ENCODE peak calls at places on chromosome 21, in ten cellular contexts. A is prostate gland; H is RKO; B is T-helper 2 cell; S is stimulated activated CD4-positive, alpha-beta T cell treated with anti-CD3 and anti-CD28 coated beads, TNF-alpha, amount 100 ng/mL, for 4 hours; J is fibroblast of pulmonary artery; Y is GM20000; Q is psoas muscle; I is esophagus squamous epithelium; G is erythroblast. O is an unnamed sample.

GRCh38 chr21:46393451-46393940 is 65.2 kb upstream of the DIP2A start:
- DNase-seq in Y (no peak), H (no peak), J (no peak), B (no peak), G (no peak), A (no peak), I (no peak), S (no peak), Q (peak), O (no peak)

GRCh38 chr21:16851054-16851453 is 661.8 kb upstream of the CXADR start:
- DNase-seq in J (no peak), A (no peak), Q (no peak), G (no peak), S (no peak), H (peak), B (no peak), Y (no peak), I (no peak), O (no peak)

GRCh38 chr21:29334717-29335428 is 36.2 kb downstream of the BACH1 start:
- DNase-seq in G (no peak), Q (no peak), Y (no peak), I (no peak), B (no peak), S (no peak), A (no peak), J (peak), H (no peak), O (no peak)

GRCh38 chr21:33115586-33116541 is 45.9 kb downstream of the OLIG1 start:
- DNase-seq in A (no peak), B (no peak), H (no peak), S (no peak), G (no peak), J (no peak), I (no peak), Y (no peak), Q (no peak), O (no peak)

GRCh38 chr21:38259665-38260064 is 2.9 kb downstream of the KCNJ15 start:
- DNase-seq in Y (no peak), A (no peak), H (no peak), G (no peak), Q (no peak), I (no peak), J (no peak), S (no peak), B (no peak), O (no peak)

GRCh38 chr21:22225299-22225698 is 1227.1 kb downstream of the NCAM2 start:
- DNase-seq in Y (no peak), I (no peak), H (no peak), G (no peak), B (no peak), A (no peak), J (no peak), S (no peak), Q (no peak), O (no peak)

GRCh38 chr21:27346041-27346448 is 379.2 kb upstream of the ADAMTS5 start:
- DNase-seq in H (peak), A (no peak), B (no peak), J (peak), G (no peak), S (no peak), Y (no peak), I (no peak), Q (no peak), O (no peak)

GRCh38 chr21:15054089-15054488 is 10.7 kb downstream of the NRIP1 start:
- DNase-seq in Q (no peak), G (peak), I (no peak), H (no peak), J (no peak), B (no peak), S (no peak), Y (no peak), A (no peak), O (no peak)

GRCh38 chr21:45505416-45506021 is 36.7 kb downstream of the SLC19A1 start:
- DNase-seq in B (no peak), A (no peak), I (no peak), Q (peak), Y (no peak), J (no peak), S (no peak), H (no peak), G (no peak), O (no peak)

GRCh38 chr21:46295996-46296752 is 10.0 kb downstream of the YBEY start:
- DNase-seq in A (no peak), B (no peak), S (peak), H (no peak), J (peak), G (peak), I (no peak), Y (peak), Q (peak), O (no peak)

GRCh38 chr21:42242611-42243010 is 23.7 kb downstream of the ABCG1 start:
- DNase-seq in J (no peak), S (no peak), B (no peak), Y (no peak), H (no peak), Q (peak), I (no peak), A (no peak), G (no peak), O (no peak)

GRCh38 chr21:43659136-43660000 is at the start of the genes HSF2BP and RRP1B:
- DNase-seq in Y (peak), H (peak), B (peak), A (peak), S (peak), J (peak), Q (peak), I (no peak), G (peak), O (peak)

GRCh38 chr21:29436650-29437049 is 137.9 kb downstream of the BACH1 start:
- DNase-seq in I (no peak), S (no peak), Q (no peak), G (no peak), B (no peak), J (no peak), Y (no peak), H (no peak), A (no peak), O (no peak)

GRCh38 chr21:45167796-45168222 is 93.4 kb downstream of the ADARB1 start:
- DNase-seq in Q (no peak), G (peak), S (no peak), A (no peak), B (no peak), I (no peak), J (peak), Y (no peak), H (no peak), O (no peak)